ENCODE peak calls at places on chromosomes 3 and 15, in eight cellular contexts. Q, J, S, W, K, B, Y and N are unnamed samples.

GRCh38 chr15:36313881-36314280 is 265.5 kb upstream of the CDIN1 start:
- DNase-seq in W (no peak), Y (no peak), K (no peak), Q (no peak), S (no peak), J (no peak), B (no peak), N (no peak)

GRCh38 chr3:41579861-41580260 is 380.6 kb downstream of the CTNNB1 start:
- DNase-seq in J (no peak), K (no peak), Q (no peak), S (no peak), W (no peak), Y (no peak), B (no peak), N (peak; percentile 33)

GRCh38 chr3:197428117-197428761 is 127.5 kb downstream of the BDH1 start:
- DNase-seq in B (peak; percentile 51), K (peak; percentile 45), J (no peak), W (no peak), Q (peak; percentile 78), Y (no peak), S (peak; percentile 15), N (no peak)

GRCh38 chr15:78996876-78997275 is 52.0 kb upstream of the CTSH start:
- DNase-seq in W (no peak), Q (peak; percentile 47), S (no peak), J (no peak), Y (no peak), B (no peak), K (no peak), N (no peak)

GRCh38 chr3:177351757-177352158 is 154.5 kb upstream of the TBL1XR1 start:
- DNase-seq in B (no peak), Y (no peak), J (no peak), W (no peak), S (peak; percentile 78), Q (no peak), K (no peak), N (no peak)

GRCh38 chr3:140530603-140531002 is 147.3 kb upstream of the TRIM42 start:
- DNase-seq in W (no peak), Q (no peak), Y (no peak), K (no peak), B (no peak), J (no peak), S (no peak), N (no peak)

GRCh38 chr3:35426581-35426980 is 212.7 kb upstream of the ARPP21 start:
- DNase-seq in S (no peak), W (no peak), J (no peak), K (no peak), B (peak; percentile 76), Y (no peak), Q (no peak), N (no peak)

GRCh38 chr3:72217570-72217969 is 432.6 kb upstream of the PROK2 start:
- DNase-seq in Q (no peak), K (no peak), B (no peak), S (no peak), Y (no peak), W (no peak), J (no peak), N (no peak)

GRCh38 chr3:17795733-17796132 is 53.3 kb upstream of the TBC1D5 start:
- DNase-seq in B (no peak), J (no peak), Q (no peak), W (no peak), K (no peak), Y (no peak), S (no peak), N (no peak)

GRCh38 chr15:71124937-71125755 is 9.9 kb downstream of the THSD4 start:
- DNase-seq in S (no peak), Y (no peak), K (no peak), B (peak; percentile 67), W (no peak), J (no peak), Q (no peak), N (no peak)

GRCh38 chr3:105868450-105868744 is 415 bp downstream of the CBLB start:
- DNase-seq in B (peak; percentile 59), K (no peak), Y (no peak), W (no peak), S (no peak), J (peak; percentile 53), Q (no peak), N (peak; percentile 51)